ENCODE peak calls at places on chromosomes 2 and 18, in four cellular contexts. One of them, this sample, is unnamed.

GRCh38 chr2:11578081-11578948 is 44.5 kb downstream of the GREB1 start:
- DNase-seq in SK-N-SH: no peak
- DNase-seq in K562: no peak
- DNase-seq in A549: no peak
- DNase-seq in this sample: no peak

GRCh38 chr2:191728710-191729597 is 51.0 kb downstream of the NABP1 start:
- DNase-seq in SK-N-SH: no peak
- DNase-seq in K562: no peak
- DNase-seq in A549: peak; percentile 5
- DNase-seq in this sample: no peak

GRCh38 chr18:1048048-1048447 is 143.4 kb downstream of the ADCYAP1 start:
- DNase-seq in SK-N-SH: no peak
- DNase-seq in K562: no peak
- DNase-seq in A549: no peak
- DNase-seq in this sample: no peak

GRCh38 chr2:18362696-18363095 is 197.8 kb downstream of the RDH14 start:
- DNase-seq in SK-N-SH: no peak
- DNase-seq in K562: no peak
- DNase-seq in A549: no peak
- DNase-seq in this sample: no peak

GRCh38 chr2:1010373-1011017 is 59.8 kb downstream of the SNTG2 start:
- DNase-seq in SK-N-SH: peak; percentile 67
- DNase-seq in K562: no peak
- DNase-seq in A549: no peak
- DNase-seq in this sample: no peak

GRCh38 chr18:42765225-42765624 is 350.3 kb downstream of the RIT2 start:
- DNase-seq in SK-N-SH: no peak
- DNase-seq in K562: no peak
- DNase-seq in A549: no peak
- DNase-seq in this sample: no peak

GRCh38 chr2:167832840-167833239 is 414.6 kb downstream of the STK39 start:
- DNase-seq in SK-N-SH: no peak
- DNase-seq in K562: no peak
- DNase-seq in A549: no peak
- DNase-seq in this sample: no peak

GRCh38 chr2:96831679-96832078 is 12.1 kb downstream of the ANKRD23 start:
- DNase-seq in SK-N-SH: no peak
- DNase-seq in K562: no peak
- DNase-seq in A549: no peak
- DNase-seq in this sample: peak; percentile 52

GRCh38 chr2:66111706-66112105 is 323.2 kb upstream of the MEIS1 start:
- DNase-seq in SK-N-SH: no peak
- DNase-seq in K562: no peak
- DNase-seq in A549: no peak
- DNase-seq in this sample: no peak

GRCh38 chr18:11309172-11309571 is 159.8 kb upstream of the PIEZO2 start:
- DNase-seq in SK-N-SH: no peak
- DNase-seq in K562: no peak
- DNase-seq in A549: peak; percentile 42
- DNase-seq in this sample: no peak

GRCh38 chr2:118665784-118666529 is 181.5 kb downstream of the EN1 start:
- DNase-seq in SK-N-SH: no peak
- DNase-seq in K562: no peak
- DNase-seq in A549: no peak
- DNase-seq in this sample: no peak

GRCh38 chr18:56903686-56904085 is 243.2 kb upstream of the BOD1L2 start:
- DNase-seq in SK-N-SH: no peak
- DNase-seq in K562: no peak
- DNase-seq in A549: no peak
- DNase-seq in this sample: no peak

GRCh38 chr2:60534034-60534393 is 19.4 kb downstream of the BCL11A start:
- DNase-seq in SK-N-SH: no peak
- DNase-seq in K562: no peak
- DNase-seq in A549: no peak
- DNase-seq in this sample: peak; percentile 45

DNA sequence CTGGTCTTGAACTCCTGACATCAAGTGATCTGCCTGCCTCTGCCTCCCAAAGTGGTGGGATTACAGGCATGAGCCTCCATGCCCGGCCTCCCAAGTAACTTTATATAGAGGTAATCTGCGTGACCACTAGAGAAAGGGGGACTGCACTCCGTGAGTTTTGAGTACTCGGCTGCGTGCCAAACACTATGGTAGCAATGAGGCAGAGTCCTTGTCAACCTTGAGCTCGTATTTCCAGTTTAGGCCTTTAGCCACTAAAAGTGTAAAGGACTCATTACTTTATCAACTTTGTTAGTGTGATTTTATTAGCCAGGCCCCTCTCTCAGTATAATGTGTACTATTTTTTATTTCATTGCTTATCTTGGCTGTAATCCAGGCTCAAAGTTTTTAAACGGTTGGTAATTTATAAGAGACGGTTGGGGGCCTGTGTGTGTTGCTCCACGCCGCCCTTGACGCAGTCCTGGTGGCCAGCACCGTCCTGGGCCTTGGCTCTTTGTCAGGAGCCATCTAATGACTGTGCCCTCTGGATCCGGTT is 56.2 kb downstream of the ZCCHC2 start:
- DNase-seq in SK-N-SH: no peak
- DNase-seq in K562: no peak
- DNase-seq in A549: no peak
- DNase-seq in this sample: no peak
- TF ChIP-seq RFX5 in SK-N-SH: no peak
- TF ChIP-seq RFX5 in K562: no peak
- TF ChIP-seq RFX5 in A549: no peak
- TF ChIP-seq RFX5 in this sample: no peak

GRCh38 chr18:79586436-79587297 is 92.9 kb upstream of the CTDP1 start:
- DNase-seq in SK-N-SH: no peak
- DNase-seq in K562: peak; percentile 16
- DNase-seq in A549: no peak
- DNase-seq in this sample: no peak
- TF ChIP-seq RFX5 in SK-N-SH: no peak
- TF ChIP-seq RFX5 in K562: no peak
- TF ChIP-seq RFX5 in A549: no peak
- TF ChIP-seq RFX5 in this sample: no peak

DNA sequence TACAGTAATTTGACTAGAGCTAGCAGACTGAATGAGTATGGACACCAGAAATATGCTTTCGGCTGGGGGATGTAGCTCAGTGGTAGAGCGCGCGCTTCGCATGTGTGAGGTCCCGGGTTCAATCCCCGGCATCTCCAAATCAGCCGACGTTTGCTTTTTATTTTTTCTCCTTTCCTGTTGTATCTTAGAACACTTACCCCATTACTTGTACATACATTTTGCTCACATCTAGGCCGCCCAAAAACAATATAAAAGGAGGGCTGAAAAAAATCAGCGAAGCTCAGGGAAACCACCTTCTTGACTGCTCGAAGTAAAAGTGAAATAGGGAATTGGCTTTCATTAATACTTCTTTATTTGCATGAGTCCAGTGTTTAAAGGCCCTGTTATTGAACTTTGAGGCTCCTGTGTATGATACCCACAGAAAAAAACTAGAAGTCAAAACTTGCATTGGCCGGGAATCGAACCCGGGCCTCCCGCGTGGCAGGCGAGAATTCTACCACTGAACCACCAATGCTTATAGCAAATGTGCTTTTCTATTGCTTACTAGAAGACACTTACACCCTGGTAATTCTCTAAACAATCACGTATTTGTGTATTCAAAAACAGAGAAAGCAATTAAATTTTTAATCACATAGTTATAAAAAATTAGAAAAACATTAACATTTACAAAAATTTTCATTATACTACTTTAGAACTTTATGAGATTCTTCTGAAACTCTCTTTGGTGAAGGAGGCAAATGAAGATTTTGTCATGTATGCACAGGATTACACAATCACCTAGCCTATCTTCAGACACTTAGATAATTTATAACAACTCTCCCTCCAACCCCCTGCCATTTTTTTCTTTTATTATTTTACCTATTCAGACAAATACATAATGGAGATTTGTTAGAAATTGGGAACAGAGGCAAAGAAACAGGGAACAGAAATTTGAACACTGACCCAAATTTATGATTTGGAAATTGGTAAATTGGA is 35.2 kb upstream of the GPD2 start:
- DNase-seq in SK-N-SH: peak; percentile 63
- DNase-seq in K562: peak; percentile 73
- DNase-seq in A549: peak; percentile 82
- DNase-seq in this sample: peak; percentile 36
- TF ChIP-seq RFX5 in SK-N-SH: no peak
- TF ChIP-seq RFX5 in K562: peak; percentile 66
- TF ChIP-seq RFX5 in A549: no peak
- TF ChIP-seq RFX5 in this sample: no peak

DNA sequence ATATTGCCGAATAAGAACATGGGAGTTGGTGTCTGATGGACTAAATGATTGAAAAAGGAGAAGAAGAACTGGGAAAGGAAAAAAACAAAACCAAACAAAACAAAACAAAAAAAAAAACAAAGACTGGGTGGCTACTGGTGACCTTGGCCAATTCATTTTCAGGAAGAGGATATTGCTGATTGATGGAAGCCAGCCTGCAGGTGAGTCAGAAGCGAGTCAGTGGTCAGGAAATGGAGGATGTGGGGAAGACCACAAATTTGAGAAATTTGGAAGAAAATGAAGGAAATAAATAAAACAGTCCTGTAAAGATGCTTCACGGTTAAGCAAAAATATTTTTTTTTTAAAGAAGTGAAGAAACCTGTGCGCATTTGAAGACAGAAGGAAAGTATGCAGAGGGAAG is 296.9 kb downstream of the ZNF521 start:
- DNase-seq in SK-N-SH: no peak
- DNase-seq in K562: no peak
- DNase-seq in A549: no peak
- DNase-seq in this sample: no peak
- TF ChIP-seq RFX5 in SK-N-SH: no peak
- TF ChIP-seq RFX5 in K562: no peak
- TF ChIP-seq RFX5 in A549: no peak
- TF ChIP-seq RFX5 in this sample: no peak

DNA sequence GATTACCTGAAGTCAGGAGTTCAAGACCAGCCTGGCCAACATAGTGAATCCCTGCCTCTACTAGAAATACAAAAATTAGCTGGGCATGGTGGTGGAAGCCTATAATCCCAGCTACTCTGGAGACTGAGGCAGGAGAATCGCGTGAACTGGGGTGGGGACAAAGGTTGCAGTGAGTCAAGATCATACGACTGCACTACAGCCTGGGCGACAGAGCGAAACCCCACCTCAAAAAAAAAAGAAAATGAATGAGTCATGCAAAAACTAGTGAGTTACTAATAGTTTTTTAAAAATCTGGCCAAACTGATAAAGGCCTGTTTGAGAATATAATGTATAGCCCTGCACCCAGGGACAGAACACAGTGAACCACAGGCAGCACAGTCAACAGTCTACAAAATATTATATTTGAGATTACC is 17.5 kb downstream of the AFG3L2 start:
- DNase-seq in SK-N-SH: no peak
- DNase-seq in K562: no peak
- DNase-seq in A549: no peak
- DNase-seq in this sample: no peak
- TF ChIP-seq RFX5 in SK-N-SH: no peak
- TF ChIP-seq RFX5 in K562: no peak
- TF ChIP-seq RFX5 in A549: no peak
- TF ChIP-seq RFX5 in this sample: no peak

GRCh38 chr2:109186656-109187250 is 57.7 kb downstream of the SH3RF3 start:
- DNase-seq in SK-N-SH: no peak
- DNase-seq in K562: no peak
- DNase-seq in A549: no peak
- DNase-seq in this sample: no peak

GRCh38 chr2:109187711-109188484 is 58.9 kb downstream of the SH3RF3 start:
- DNase-seq in SK-N-SH: no peak
- DNase-seq in K562: no peak
- DNase-seq in A549: no peak
- DNase-seq in this sample: no peak

GRCh38 chr2:109188924-109189323 is 59.9 kb downstream of the SH3RF3 start:
- DNase-seq in SK-N-SH: no peak
- DNase-seq in K562: no peak
- DNase-seq in A549: no peak
- DNase-seq in this sample: no peak

GRCh38 chr2:109189751-109190150 is 60.7 kb downstream of the SH3RF3 start:
- DNase-seq in SK-N-SH: no peak
- DNase-seq in K562: no peak
- DNase-seq in A549: no peak
- DNase-seq in this sample: no peak

DNA sequence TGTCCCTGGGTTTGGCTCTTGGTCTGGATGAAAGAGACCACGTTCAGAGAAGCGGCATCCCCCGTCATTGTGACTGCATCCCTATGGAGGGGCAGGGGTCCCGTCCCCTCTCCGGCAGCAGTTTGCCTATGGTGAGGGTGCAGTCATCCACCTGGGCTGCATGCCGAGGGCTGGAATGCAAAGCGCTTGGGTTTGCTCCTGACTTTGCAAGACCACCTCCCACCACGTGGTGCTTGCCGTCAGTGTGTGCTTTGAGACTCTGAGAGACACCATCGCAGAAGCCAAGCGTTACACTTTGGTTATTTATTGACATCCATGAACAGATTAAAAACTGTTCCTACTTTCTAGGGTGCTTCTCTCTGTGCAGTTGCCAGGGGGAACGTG is 59.5 kb downstream of the SH3RF3 start:
- DNase-seq in SK-N-SH: no peak
- DNase-seq in K562: no peak
- DNase-seq in A549: no peak
- DNase-seq in this sample: no peak
- TF ChIP-seq RFX5 in SK-N-SH: no peak
- TF ChIP-seq RFX5 in K562: no peak
- TF ChIP-seq RFX5 in A549: no peak
- TF ChIP-seq RFX5 in this sample: no peak

GRCh38 chr2:134575888-134576287 is 142.9 kb downstream of the TMEM163 start:
- DNase-seq in SK-N-SH: no peak
- DNase-seq in K562: no peak
- DNase-seq in A549: no peak
- DNase-seq in this sample: no peak
- TF ChIP-seq RFX5 in SK-N-SH: no peak
- TF ChIP-seq RFX5 in K562: no peak
- TF ChIP-seq RFX5 in A549: no peak
- TF ChIP-seq RFX5 in this sample: no peak

GRCh38 chr2:58734365-58734764 is 493.2 kb upstream of the FANCL start:
- DNase-seq in SK-N-SH: no peak
- DNase-seq in K562: no peak
- DNase-seq in A549: peak; percentile 55
- DNase-seq in this sample: no peak
- TF ChIP-seq RFX5 in SK-N-SH: no peak
- TF ChIP-seq RFX5 in K562: no peak
- TF ChIP-seq RFX5 in A549: no peak
- TF ChIP-seq RFX5 in this sample: no peak

GRCh38 chr2:166126014-166126639 is 1.7 kb downstream of the SCN1A start:
- DNase-seq in SK-N-SH: no peak
- DNase-seq in K562: no peak
- DNase-seq in A549: no peak
- DNase-seq in this sample: no peak
- TF ChIP-seq RFX5 in SK-N-SH: no peak
- TF ChIP-seq RFX5 in K562: no peak
- TF ChIP-seq RFX5 in A549: no peak
- TF ChIP-seq RFX5 in this sample: no peak

GRCh38 chr18:73408434-73408833 is 540.6 kb upstream of the NETO1 start:
- DNase-seq in SK-N-SH: no peak
- DNase-seq in K562: no peak
- DNase-seq in A549: no peak
- DNase-seq in this sample: no peak
- TF ChIP-seq RFX5 in SK-N-SH: no peak
- TF ChIP-seq RFX5 in K562: no peak
- TF ChIP-seq RFX5 in A549: no peak
- TF ChIP-seq RFX5 in this sample: no peak